ENCODE peak calls at places on chromosomes 2 and 18, in six cellular contexts. A is transverse colon, F is neural progenitor cell, X is tibial nerve, B is AG10803, U is IMR-90. D is an unnamed sample.

GRCh38 chr2:41998789-41999470 is 48.9 kb upstream of the PKDCC start:
- DNase-seq in B (peak), X (no peak), A (no peak), F (no peak), U (no peak), D (no peak)

GRCh38 chr2:130836501-130837174 is at the start of gene ARHGEF4:
- DNase-seq in F (peak), A (peak), X (no peak), U (no peak), B (no peak), D (no peak)

GRCh38 chr2:67571785-67572718 is 174.9 kb downstream of the ETAA1 start:
- DNase-seq in F (no peak), X (no peak), A (no peak), B (peak), U (peak), D (no peak)

GRCh38 chr2:229300371-229300770 is 29.3 kb upstream of the PID1 start:
- DNase-seq in F (no peak), B (no peak), A (no peak), X (no peak), U (no peak), D (no peak)

GRCh38 chr18:46466236-46467160 is 190.5 kb downstream of the LOXHD1 start:
- DNase-seq in U (no peak), A (no peak), F (peak), X (no peak), B (no peak), D (no peak)

GRCh38 chr2:237451582-237452469 is 35.2 kb upstream of the MLPH start:
- DNase-seq in B (peak), A (no peak), X (no peak), F (peak), U (peak), D (peak)

GRCh38 chr18:5461056-5461455 is 82.7 kb downstream of the EPB41L3 start:
- DNase-seq in X (no peak), F (no peak), B (peak), A (no peak), U (peak), D (no peak)

GRCh38 chr18:57802166-57802868 is 798 bp downstream of the ATP8B1 start:
- DNase-seq in X (no peak), B (no peak), U (no peak), F (peak), A (no peak), D (no peak)

GRCh38 chr18:76386886-76387285 is 108.2 kb downstream of the ZNF516 start:
- DNase-seq in U (no peak), F (no peak), X (no peak), B (no peak), A (no peak), D (no peak)

GRCh38 chr2:235240574-235240973 is 253.3 kb upstream of the AGAP1 start:
- DNase-seq in X (no peak), B (no peak), F (no peak), U (no peak), A (no peak), D (no peak)

DNA sequence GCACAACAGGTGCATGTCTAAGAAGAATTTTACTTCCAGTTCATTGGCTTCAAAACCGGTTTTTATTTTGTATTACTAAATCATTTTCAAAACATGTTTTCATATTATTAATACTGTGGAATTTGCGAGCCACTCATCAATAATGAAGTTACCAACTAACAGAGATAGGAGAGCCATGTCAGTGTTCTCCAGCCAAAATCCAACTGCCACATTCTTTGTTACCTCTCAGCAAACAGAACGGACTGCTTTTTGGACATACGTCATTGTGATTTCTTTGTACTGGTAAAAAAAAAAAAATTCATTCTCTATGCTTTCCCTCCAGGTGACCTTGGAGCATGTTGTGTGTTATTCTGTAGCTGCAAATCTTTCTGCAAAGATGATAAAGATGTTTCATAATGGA is 414.2 kb upstream of the MMADHC start:
- DNase-seq in A (no peak), U (no peak), B (no peak), X (no peak), F (no peak), D (no peak)
- H3K4me3 ChIP-seq in A (no peak), U (no peak), B (no peak), X (no peak), F (no peak), D (no peak)

GRCh38 chr2:233857511-233858118 is 3.3 kb upstream of the HJURP start:
- DNase-seq in B (no peak), X (no peak), U (no peak), A (peak), F (peak), D (no peak)
- TF ChIP-seq CTCF in B (peak), X (peak), U (peak), A (peak), F (peak), D (peak)

GRCh38 chr2:82636411-82637020 is 1822.6 kb downstream of the SUCLG1 start:
- DNase-seq in B (peak), A (no peak), X (no peak), U (no peak), F (no peak), D (peak)

DNA sequence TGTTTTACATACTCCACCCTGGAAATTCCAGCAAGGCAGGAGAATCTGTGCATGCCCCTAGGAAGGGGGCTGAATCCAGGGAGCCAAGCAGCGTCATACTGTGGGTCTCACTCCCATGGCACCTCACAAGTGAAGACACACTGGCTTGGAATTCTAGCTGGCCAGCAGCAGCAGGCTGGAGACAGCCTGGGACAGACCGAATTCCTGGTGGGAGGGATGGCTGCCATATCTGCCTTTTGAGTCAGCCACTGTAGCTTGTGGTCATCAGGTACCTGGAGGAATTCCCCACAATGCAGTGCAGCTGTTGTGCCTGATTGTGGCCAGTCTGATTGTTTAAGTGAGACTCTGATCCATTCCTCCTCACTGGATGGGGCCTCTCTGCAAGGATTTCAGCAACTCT is 1817.3 kb downstream of the SUCLG1 start:
- DNase-seq in F (no peak), A (no peak), U (no peak), X (no peak), B (no peak), D (no peak)
- H3K4me3 ChIP-seq in F (no peak), A (no peak), U (no peak), X (no peak), B (no peak), D (no peak)

DNA sequence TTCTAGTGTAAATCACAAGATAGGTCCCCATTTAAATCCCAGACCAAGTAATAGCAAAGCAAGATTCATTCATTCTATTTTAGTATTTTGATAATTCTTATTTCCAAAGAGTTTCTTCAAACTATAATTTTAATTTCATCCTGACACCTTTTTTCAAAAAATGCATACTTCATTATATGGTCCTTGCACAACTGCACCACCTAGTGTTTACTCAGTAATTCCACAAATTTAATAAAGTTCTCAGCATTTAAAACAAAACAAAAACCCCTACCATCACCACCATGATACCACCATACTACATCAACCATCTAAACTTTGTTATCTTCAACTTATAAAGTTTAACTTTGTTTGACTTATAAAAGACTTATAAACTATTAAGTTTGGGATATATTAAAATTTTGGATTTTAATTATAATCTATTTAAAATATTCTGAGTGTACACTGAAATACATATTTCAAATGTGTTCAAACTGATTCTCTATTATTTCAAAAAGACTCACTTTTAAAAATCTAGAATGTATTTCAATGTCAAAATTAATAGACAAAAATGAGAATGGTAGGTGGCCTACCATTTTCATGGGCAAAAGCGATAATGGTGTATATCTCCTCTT is 44.2 kb downstream of the WDPCP start:
- DNase-seq in X (no peak), U (peak), B (peak), F (peak), A (no peak), D (no peak)
- TF ChIP-seq CTCF in X (peak), U (peak), B (peak), F (peak), A (no peak), D (peak)

DNA sequence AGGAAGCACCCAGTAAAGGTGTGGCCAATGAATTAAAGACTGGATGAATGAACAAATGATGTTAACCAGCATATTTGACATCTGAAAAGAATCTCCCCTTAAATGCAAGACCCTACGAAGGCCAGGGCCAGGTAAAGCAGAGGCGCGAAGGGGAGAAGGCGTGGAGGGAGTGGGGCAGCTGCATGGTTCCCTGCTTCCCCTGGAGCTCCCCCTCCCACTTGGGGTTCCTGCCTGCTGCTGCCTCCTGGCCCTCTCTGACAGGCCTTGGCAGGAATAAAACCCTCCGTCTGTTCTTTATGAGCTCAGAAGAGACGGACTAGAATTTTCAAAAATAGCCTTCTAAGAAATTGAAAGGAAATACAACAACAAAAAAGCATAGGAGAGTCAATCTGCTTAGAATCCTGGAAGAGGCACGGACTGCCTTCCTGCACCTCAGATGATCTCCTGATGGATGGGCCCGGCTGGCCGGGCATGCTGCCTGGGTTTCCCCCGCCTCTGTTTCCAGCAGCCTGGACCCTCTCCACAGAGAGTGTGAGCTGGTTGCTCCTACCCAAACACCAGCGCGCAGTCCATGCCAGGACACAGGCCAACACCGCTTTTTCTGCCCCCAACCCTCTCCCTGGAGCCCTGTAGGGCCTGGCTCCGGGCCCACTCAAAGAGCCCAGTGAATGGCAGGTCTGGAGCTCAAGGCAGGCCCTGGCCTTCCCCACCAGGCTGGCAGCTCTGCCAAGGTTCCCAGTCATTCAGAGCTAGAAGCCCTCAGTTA is 24.0 kb downstream of the CFAP65 start:
- DNase-seq in U (no peak), A (no peak), X (no peak), F (no peak), B (no peak), D (no peak)
- H3K4me3 ChIP-seq in U (no peak), A (no peak), X (no peak), F (no peak), B (no peak), D (no peak)

DNA sequence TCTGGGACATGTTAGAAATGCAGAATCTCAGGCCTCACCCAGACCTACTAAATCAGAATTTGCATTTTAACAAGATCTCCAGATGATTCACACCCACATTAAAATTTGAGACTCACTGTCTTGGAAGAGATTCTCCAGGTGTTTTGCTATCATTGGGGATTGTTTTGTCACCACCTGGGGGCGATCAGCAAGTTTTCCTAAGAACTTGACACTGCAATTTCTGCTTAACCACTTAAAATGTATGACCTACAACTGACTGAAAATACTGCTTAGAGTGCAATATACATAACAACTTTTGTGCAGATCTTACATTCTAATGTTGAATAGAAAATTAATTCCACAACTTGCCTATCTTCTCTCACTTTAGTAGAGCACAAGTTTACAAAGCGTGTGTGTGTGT is 18.9 kb upstream of the ITGA4 start:
- DNase-seq in A (peak), U (no peak), B (no peak), X (no peak), F (no peak), D (no peak)
- TF ChIP-seq CTCF in A (no peak), U (no peak), B (no peak), X (peak), F (peak), D (peak)

GRCh38 chr18:58871514-58872490 is 7.1 kb downstream of the ZNF532 start:
- DNase-seq in X (no peak), B (no peak), A (no peak), U (peak), F (no peak), D (no peak)
- H3K4me3 ChIP-seq in X (no peak), B (no peak), A (no peak), U (no peak), F (no peak), D (peak)

GRCh38 chr2:212526059-212526458 is 12.5 kb downstream of the ERBB4 start:
- DNase-seq in F (no peak), X (no peak), A (no peak), U (no peak), B (no peak), D (no peak)

GRCh38 chr2:212530991-212531390 is 7.6 kb downstream of the ERBB4 start:
- DNase-seq in X (no peak), F (no peak), B (no peak), A (no peak), U (no peak), D (no peak)

GRCh38 chr2:212530373-212530772 is 8.2 kb downstream of the ERBB4 start:
- DNase-seq in U (no peak), B (no peak), A (no peak), X (no peak), F (no peak), D (no peak)

GRCh38 chr2:212531499-212531898 is 7.1 kb downstream of the ERBB4 start:
- DNase-seq in X (no peak), F (no peak), B (no peak), A (no peak), U (no peak), D (no peak)

GRCh38 chr2:212528106-212528856 is 10.3 kb downstream of the ERBB4 start:
- DNase-seq in X (no peak), B (no peak), U (no peak), F (no peak), A (no peak), D (peak)
- TF ChIP-seq CTCF in X (no peak), B (peak), U (no peak), F (peak), A (no peak), D (peak)

GRCh38 chr2:27089111-27089954 is 2.8 kb downstream of the KHK start:
- DNase-seq in F (no peak), X (no peak), U (no peak), B (no peak), A (no peak), D (no peak)
- H3K4me3 ChIP-seq in F (no peak), X (no peak), U (no peak), B (no peak), A (no peak), D (no peak)